ENCODE peak calls at places on chromosomes 12 and 14, in seven cellular contexts. M is H9, B is mesenchymal stem cell, Z is mesendoderm, K is IMR-90, I is H1, U is neuronal stem cell. G is an unnamed sample. For H3K79me1, the result is how much of the 10 kb centered on the place peaks cover.

GRCh38 chr12:29996993-29997392 is 213.3 kb upstream of the TMTC1 start:
- DNase-seq in Z (no peak), U (no peak), B (no peak), M (no peak), K (no peak), I (no peak), G (no peak)

GRCh38 chr12:122064034-122064777 is 14.3 kb upstream of the MLXIP start:
- DNase-seq in B (peak), Z (peak), U (peak), K (peak), M (peak), I (peak), G (peak)

GRCh38 chr14:88040141-88040540 is 35.2 kb downstream of the GPR65 start:
- DNase-seq in U (no peak), Z (no peak), M (no peak), I (no peak), B (no peak), K (no peak), G (no peak)

GRCh38 chr12:46711756-46712155 is 114.0 kb downstream of the SLC38A4 start:
- DNase-seq in B (no peak), I (no peak), M (no peak), U (no peak), K (peak), Z (no peak), G (no peak)

GRCh38 chr12:31702047-31702446 is 26.8 kb downstream of the AMN1 start:
- DNase-seq in K (peak), I (no peak), U (no peak), Z (peak), B (peak), M (peak), G (no peak)

GRCh38 chr12:11877869-11878780 is 192.6 kb upstream of the BCL2L14 start:
- DNase-seq in I (peak), M (no peak), K (peak), Z (peak), U (no peak), B (peak), G (no peak)

GRCh38 chr14:56686416-56686815 is 106.8 kb downstream of the TMEM260 start:
- DNase-seq in M (peak), B (no peak), K (no peak), I (peak), Z (peak), U (peak), G (no peak)

GRCh38 chr12:71045781-71046180 is 112.0 kb downstream of the TSPAN8 start:
- DNase-seq in Z (no peak), B (peak), I (no peak), U (no peak), M (no peak), K (no peak), G (no peak)

GRCh38 chr12:10115890-10116289 is 14.1 kb downstream of the CLEC7A start:
- DNase-seq in K (no peak), I (no peak), Z (no peak), M (no peak), B (no peak), U (no peak), G (peak)

GRCh38 chr12:28222081-28222700 is 31.9 kb downstream of the CCDC91 start:
- DNase-seq in M (no peak), K (no peak), I (no peak), B (no peak), Z (no peak), U (no peak), G (no peak)

GRCh38 chr12:75666980-75667359 is 155.6 kb upstream of the KRR1 start:
- DNase-seq in I (no peak), B (peak), M (no peak), K (peak), U (no peak), Z (no peak), G (no peak)

GRCh38 chr12:108156717-108157116 is 27.6 kb downstream of the WSCD2 start:
- DNase-seq in M (no peak), K (no peak), I (no peak), U (no peak), Z (no peak), B (no peak), G (no peak)

GRCh38 chr12:108152179-108152538 is 23.1 kb downstream of the WSCD2 start:
- DNase-seq in Z (no peak), B (no peak), M (no peak), U (no peak), K (no peak), I (no peak), G (no peak)

DNA sequence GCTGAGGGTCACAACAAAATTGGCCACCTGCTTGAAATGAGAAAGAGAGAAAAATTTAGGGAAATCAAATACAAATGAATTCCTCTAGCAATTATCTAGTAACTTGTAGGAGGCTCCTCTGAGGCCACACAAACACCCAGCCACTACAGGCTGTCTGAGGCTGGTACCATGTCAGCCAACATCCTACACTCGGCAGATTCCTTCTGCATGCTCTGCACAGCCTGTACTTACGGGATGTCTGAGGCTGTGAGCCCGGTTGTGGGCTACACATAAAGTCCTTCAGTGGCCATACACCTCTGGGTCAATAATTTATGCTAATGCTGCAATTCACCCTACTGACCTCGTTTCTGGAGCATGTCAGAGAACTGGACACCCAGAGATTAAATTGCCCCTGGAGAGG is 28.8 kb downstream of the WSCD2 start:
- DNase-seq in I (no peak), M (no peak), K (no peak), B (no peak), U (no peak), Z (no peak), G (no peak)
- H3K4ac ChIP-seq in I (no peak), M (no peak), K (no peak), B (no peak), U (no peak), Z (no peak), G (no peak)

GRCh38 chr14:92675421-92675820 is 73.0 kb downstream of the LGMN start:
- DNase-seq in B (no peak), U (no peak), K (no peak), M (no peak), I (no peak), Z (no peak), G (no peak)

GRCh38 chr14:92668266-92668973 is 80.0 kb downstream of the LGMN start:
- DNase-seq in B (no peak), I (no peak), K (no peak), Z (no peak), M (no peak), U (no peak), G (no peak)

GRCh38 chr14:92673601-92674000 is 74.8 kb downstream of the LGMN start:
- DNase-seq in U (no peak), Z (no peak), K (no peak), I (no peak), M (no peak), B (no peak), G (no peak)

GRCh38 chr14:92670177-92670576 is 78.2 kb downstream of the LGMN start:
- DNase-seq in M (no peak), K (peak), Z (no peak), I (no peak), U (no peak), B (no peak), G (no peak)

DNA sequence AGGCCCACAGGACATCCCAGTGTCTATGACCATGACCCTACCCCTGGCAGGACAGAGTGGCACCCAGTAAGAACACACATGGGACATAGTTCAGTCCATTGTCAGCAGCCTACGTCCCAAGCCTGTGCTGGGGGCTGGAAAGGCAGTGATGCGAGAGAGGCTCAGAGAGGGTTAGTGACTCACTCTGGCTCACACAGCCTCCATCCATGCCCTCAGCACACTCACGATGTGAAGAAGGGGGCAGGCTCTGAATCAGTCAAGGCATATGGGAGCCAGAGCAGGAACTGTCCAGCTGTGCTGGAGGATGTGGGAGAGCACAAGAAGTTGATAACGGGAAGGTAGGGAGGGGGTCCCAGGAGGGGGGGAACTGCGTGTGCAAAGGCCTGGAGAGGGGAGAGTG is 77.5 kb downstream of the LGMN start:
- DNase-seq in Z (no peak), U (no peak), I (no peak), K (peak), B (no peak), M (no peak), G (no peak)
- H3K27ac ChIP-seq in Z (no peak), U (no peak), I (no peak), K (no peak), B (no peak), M (no peak), G (no peak)

GRCh38 chr14:103847954-103848719 is 762 bp upstream of the PPP1R13B start:
- DNase-seq in Z (no peak), I (no peak), K (no peak), M (peak), U (no peak), B (peak), G (peak)
- H3K79me1 ChIP-seq in Z (under half), I (under half), K (under half), M (under half), U (under half), B (under half), G (under half)

GRCh38 chr12:60724984-60725383 is 1129.2 kb downstream of the SLC16A7 start:
- DNase-seq in B (no peak), K (no peak), M (no peak), I (no peak), U (no peak), Z (no peak), G (no peak)
- H3K4ac ChIP-seq in B (no peak), K (no peak), M (no peak), I (no peak), U (no peak), Z (no peak), G (no peak)

GRCh38 chr12:115387392-115387791 is 703.4 kb upstream of the TBX3 start:
- DNase-seq in M (peak), I (no peak), B (no peak), U (no peak), Z (no peak), K (no peak), G (no peak)

GRCh38 chr12:115388139-115388538 is 704.2 kb upstream of the TBX3 start:
- DNase-seq in I (no peak), U (no peak), M (no peak), Z (peak), B (no peak), K (no peak), G (no peak)

GRCh38 chr12:115385141-115385540 is 701.2 kb upstream of the TBX3 start:
- DNase-seq in K (no peak), Z (no peak), I (no peak), B (no peak), M (no peak), U (no peak), G (peak)

GRCh38 chr12:115383668-115384067 is 699.7 kb upstream of the TBX3 start:
- DNase-seq in Z (no peak), B (no peak), K (peak), U (no peak), M (no peak), I (no peak), G (no peak)

GRCh38 chr12:115384391-115384790 is 700.4 kb upstream of the TBX3 start:
- DNase-seq in B (no peak), U (no peak), I (no peak), Z (peak), M (no peak), K (no peak), G (peak)
- H3K27ac ChIP-seq in B (no peak), U (no peak), I (no peak), Z (no peak), M (no peak), K (no peak), G (no peak)

G was measured in trophoblast cell.